ENCODE peak calls at places on chromosome 9, in nine cellular contexts. C is NCI-H226, A is HEK293T, P is aorta, X is NCI-H446, J is glutamatergic neuron, G is NCI-H82, H is left ventricle myocardium inferior, N is neural crest cell. R is an unnamed sample.

GRCh38 chr9:546797-547223 is 294.7 kb upstream of the DMRT1 start:
- DNase-seq in X (no peak), A (no peak), H (no peak), P (no peak), G (peak), N (no peak), J (no peak), C (peak), R (no peak)

GRCh38 chr9:118459832-118460425 is 755.7 kb downstream of the TLR4 start:
- DNase-seq in P (no peak), X (peak), G (peak), N (no peak), C (no peak), A (no peak), H (no peak), J (no peak), R (no peak)

GRCh38 chr9:116350213-116350612 is 196.6 kb downstream of the PAPPA start:
- DNase-seq in C (no peak), J (no peak), G (no peak), X (no peak), H (no peak), A (no peak), P (no peak), N (no peak), R (no peak)

GRCh38 chr9:18208166-18209059 is 265.5 kb upstream of the ADAMTSL1 start:
- DNase-seq in N (peak), P (no peak), A (peak), X (peak), G (peak), C (peak), H (no peak), J (peak), R (peak)

GRCh38 chr9:39108145-39108544 is 179.8 kb downstream of the CNTNAP3 start:
- DNase-seq in H (no peak), X (no peak), N (no peak), C (no peak), P (no peak), J (no peak), G (peak), A (no peak), R (no peak)

GRCh38 chr9:100474082-100474949 is 1.4 kb downstream of the TMEFF1 start:
- DNase-seq in P (no peak), J (peak), A (peak), H (no peak), X (no peak), G (peak), C (no peak), N (peak), R (peak)

GRCh38 chr9:86469476-86470087 is 115.4 kb upstream of the TUT7 start:
- DNase-seq in C (no peak), A (no peak), P (no peak), J (no peak), H (no peak), N (no peak), G (no peak), X (no peak), R (no peak)

GRCh38 chr9:108621991-108622390 is 233.8 kb downstream of the ACTL7B start:
- DNase-seq in C (no peak), N (no peak), H (no peak), X (no peak), P (no peak), G (no peak), A (no peak), J (no peak), R (no peak)

GRCh38 chr9:129291041-129291501 is 113.0 kb upstream of the IER5L start:
- DNase-seq in C (no peak), X (no peak), H (no peak), J (no peak), A (no peak), P (no peak), G (no peak), N (no peak), R (no peak)

GRCh38 chr9:124448019-124448418 is 2.2 kb upstream of the ADGRD2 start:
- DNase-seq in G (no peak), A (no peak), C (no peak), N (no peak), P (peak), H (peak), X (no peak), J (no peak), R (no peak)

GRCh38 chr9:87479801-87480201 is 17.9 kb upstream of the DAPK1 start:
- DNase-seq in N (no peak), C (no peak), J (no peak), H (no peak), P (peak), G (no peak), X (no peak), A (no peak), R (no peak)

R was measured in WTC11.